ENCODE peak calls at places on chromosomes 11 and 22, in five cellular contexts. One of them, this sample, is unnamed.

GRCh38 chr22:22358136-22358535 is 113.5 kb downstream of the VPREB1 start:
- DNase-seq in H54: no peak
- DNase-seq in left cardiac atrium: no peak
- DNase-seq in HS-5: no peak
- DNase-seq in cardiac muscle cell: no peak
- DNase-seq in this sample: no peak

GRCh38 chr22:33188316-33188715 is 130.1 kb upstream of the SYN3 start:
- DNase-seq in H54: no peak
- DNase-seq in cardiac muscle cell: peak
- DNase-seq in HS-5: no peak
- DNase-seq in left cardiac atrium: no peak
- DNase-seq in this sample: no peak

GRCh38 chr22:41833369-41834004 is 582 bp downstream of the SREBF2 start:
- DNase-seq in H54: no peak
- DNase-seq in left cardiac atrium: peak
- DNase-seq in HS-5: no peak
- DNase-seq in cardiac muscle cell: peak
- DNase-seq in this sample: peak

GRCh38 chr11:122235615-122236014 is 119.6 kb upstream of the BLID start:
- DNase-seq in HS-5: peak
- DNase-seq in H54: peak
- DNase-seq in left cardiac atrium: no peak
- DNase-seq in cardiac muscle cell: peak
- DNase-seq in this sample: no peak

GRCh38 chr11:35664977-35665441 is 2.4 kb downstream of the TRIM44 start:
- DNase-seq in H54: no peak
- DNase-seq in HS-5: peak
- DNase-seq in cardiac muscle cell: no peak
- DNase-seq in left cardiac atrium: no peak
- DNase-seq in this sample: no peak

GRCh38 chr11:46677169-46677568 is 23.2 kb downstream of the ARHGAP1 start:
- DNase-seq in H54: no peak
- DNase-seq in cardiac muscle cell: no peak
- DNase-seq in left cardiac atrium: peak
- DNase-seq in HS-5: no peak
- DNase-seq in this sample: no peak

GRCh38 chr22:24506802-24507438 is 11.8 kb downstream of the UPB1 start:
- DNase-seq in HS-5: no peak
- DNase-seq in left cardiac atrium: no peak
- DNase-seq in H54: no peak
- DNase-seq in cardiac muscle cell: no peak
- DNase-seq in this sample: no peak

GRCh38 chr11:118221419-118221818 is 3.4 kb downstream of the JAML start:
- DNase-seq in H54: no peak
- DNase-seq in left cardiac atrium: no peak
- DNase-seq in HS-5: no peak
- DNase-seq in cardiac muscle cell: no peak
- DNase-seq in this sample: no peak

GRCh38 chr22:47625531-47626427 is 863.3 kb downstream of the TBC1D22A start:
- DNase-seq in H54: no peak
- DNase-seq in HS-5: no peak
- DNase-seq in left cardiac atrium: no peak
- DNase-seq in cardiac muscle cell: no peak
- DNase-seq in this sample: no peak

GRCh38 chr11:103450241-103450640 is 341.0 kb downstream of the DYNC2H1 start:
- DNase-seq in left cardiac atrium: no peak
- DNase-seq in HS-5: no peak
- DNase-seq in H54: no peak
- DNase-seq in cardiac muscle cell: no peak
- DNase-seq in this sample: no peak

GRCh38 chr11:129960216-129961214 is 42.1 kb downstream of the PRDM10 start:
- DNase-seq in left cardiac atrium: no peak
- DNase-seq in H54: peak
- DNase-seq in cardiac muscle cell: peak
- DNase-seq in HS-5: peak
- DNase-seq in this sample: peak